ENCODE peak calls at places on chromosome 10, in four cellular contexts. One of them, this sample, is unnamed.

GRCh38 chr10:60853107-60853506 is 74.8 kb downstream of the CDK1 start:
- DNase-seq in neuronal stem cell: no peak
- DNase-seq in suprapubic skin: no peak
- DNase-seq in heart left ventricle: peak
- DNase-seq in this sample: no peak

GRCh38 chr10:133439517-133440461 is 14.0 kb upstream of the SCART1 start:
- DNase-seq in neuronal stem cell: no peak
- DNase-seq in suprapubic skin: peak
- DNase-seq in heart left ventricle: no peak
- DNase-seq in this sample: no peak

GRCh38 chr10:112059220-112059619 is 124.3 kb downstream of the GPAM start:
- DNase-seq in neuronal stem cell: no peak
- DNase-seq in suprapubic skin: no peak
- DNase-seq in heart left ventricle: no peak
- DNase-seq in this sample: no peak

GRCh38 chr10:102358717-102359382 is 36.7 kb upstream of the NFKB2 start:
- DNase-seq in neuronal stem cell: no peak
- DNase-seq in suprapubic skin: no peak
- DNase-seq in heart left ventricle: no peak
- DNase-seq in this sample: no peak

GRCh38 chr10:78438094-78438906 is 404.6 kb downstream of the RPS24 start:
- DNase-seq in neuronal stem cell: no peak
- DNase-seq in suprapubic skin: peak
- DNase-seq in heart left ventricle: no peak
- DNase-seq in this sample: no peak

GRCh38 chr10:125624800-125625199 is 58.2 kb downstream of the TEX36 start:
- DNase-seq in neuronal stem cell: no peak
- DNase-seq in suprapubic skin: no peak
- DNase-seq in heart left ventricle: no peak
- DNase-seq in this sample: peak

GRCh38 chr10:91135113-91135512 is 85.3 kb upstream of the PCGF5 start:
- DNase-seq in neuronal stem cell: no peak
- DNase-seq in suprapubic skin: no peak
- DNase-seq in heart left ventricle: no peak
- DNase-seq in this sample: no peak

GRCh38 chr10:3469639-3470020 is 297.0 kb upstream of the PITRM1 start:
- DNase-seq in neuronal stem cell: no peak
- DNase-seq in suprapubic skin: no peak
- DNase-seq in heart left ventricle: no peak
- DNase-seq in this sample: no peak

GRCh38 chr10:30915141-30915540 is 116.5 kb downstream of the ZNF438 start:
- DNase-seq in neuronal stem cell: no peak
- DNase-seq in suprapubic skin: no peak
- DNase-seq in heart left ventricle: no peak
- DNase-seq in this sample: no peak

GRCh38 chr10:99966306-99966705 is 43.4 kb downstream of the DNMBP start:
- DNase-seq in neuronal stem cell: no peak
- DNase-seq in suprapubic skin: no peak
- DNase-seq in heart left ventricle: no peak
- DNase-seq in this sample: no peak

GRCh38 chr10:96512524-96512991 is 1.2 kb downstream of the TLL2 start:
- DNase-seq in neuronal stem cell: no peak
- DNase-seq in suprapubic skin: peak
- DNase-seq in heart left ventricle: peak
- DNase-seq in this sample: peak

GRCh38 chr10:77702166-77702565 is 64.6 kb upstream of the KCNMA1 start:
- DNase-seq in neuronal stem cell: no peak
- DNase-seq in suprapubic skin: no peak
- DNase-seq in heart left ventricle: no peak
- DNase-seq in this sample: peak

GRCh38 chr10:71691405-71691804 is 28.2 kb downstream of the C10orf105 start:
- DNase-seq in neuronal stem cell: no peak
- DNase-seq in suprapubic skin: no peak
- DNase-seq in heart left ventricle: no peak
- DNase-seq in this sample: no peak

GRCh38 chr10:12469345-12469744 is 120.0 kb downstream of the CAMK1D start:
- DNase-seq in neuronal stem cell: no peak
- DNase-seq in suprapubic skin: no peak
- DNase-seq in heart left ventricle: no peak
- DNase-seq in this sample: no peak

GRCh38 chr10:35643976-35644799 is 2.1 kb upstream of the FZD8 start:
- DNase-seq in neuronal stem cell: no peak
- DNase-seq in suprapubic skin: no peak
- DNase-seq in heart left ventricle: no peak
- DNase-seq in this sample: no peak

GRCh38 chr10:29534590-29534989 is 100.2 kb downstream of the SVIL start:
- DNase-seq in neuronal stem cell: no peak
- DNase-seq in suprapubic skin: no peak
- DNase-seq in heart left ventricle: no peak
- DNase-seq in this sample: no peak

GRCh38 chr10:123044391-123044790 is 35.6 kb downstream of the ACADSB start:
- DNase-seq in neuronal stem cell: no peak
- DNase-seq in suprapubic skin: no peak
- DNase-seq in heart left ventricle: no peak
- DNase-seq in this sample: no peak

GRCh38 chr10:110872984-110873569 is 1.3 kb downstream of the PDCD4 start:
- DNase-seq in neuronal stem cell: no peak
- DNase-seq in suprapubic skin: no peak
- DNase-seq in heart left ventricle: no peak
- DNase-seq in this sample: no peak

GRCh38 chr10:31134303-31134928 is 102.8 kb upstream of the ZNF438 start:
- DNase-seq in neuronal stem cell: no peak
- DNase-seq in suprapubic skin: no peak
- DNase-seq in heart left ventricle: no peak
- DNase-seq in this sample: peak

GRCh38 chr10:97404044-97404443 is 2.9 kb upstream of the RRP12 start:
- DNase-seq in neuronal stem cell: no peak
- DNase-seq in suprapubic skin: no peak
- DNase-seq in heart left ventricle: no peak
- DNase-seq in this sample: no peak

GRCh38 chr10:132290631-132291030 is 17.1 kb downstream of the STK32C start:
- DNase-seq in neuronal stem cell: no peak
- DNase-seq in suprapubic skin: no peak
- DNase-seq in heart left ventricle: peak
- DNase-seq in this sample: no peak

GRCh38 chr10:96053985-96054384 is 10.6 kb downstream of the CCNJ start:
- DNase-seq in neuronal stem cell: no peak
- DNase-seq in suprapubic skin: no peak
- DNase-seq in heart left ventricle: no peak
- DNase-seq in this sample: no peak

GRCh38 chr10:49111320-49111698 is 4.0 kb downstream of the VSTM4 start:
- DNase-seq in neuronal stem cell: no peak
- DNase-seq in suprapubic skin: no peak
- DNase-seq in heart left ventricle: no peak
- DNase-seq in this sample: no peak

GRCh38 chr10:110456046-110456445 is 41.7 kb upstream of the DUSP5 start:
- DNase-seq in neuronal stem cell: no peak
- DNase-seq in suprapubic skin: peak
- DNase-seq in heart left ventricle: no peak
- DNase-seq in this sample: no peak

GRCh38 chr10:60389413-60390009 is at the start of gene ANK3:
- DNase-seq in neuronal stem cell: no peak
- DNase-seq in suprapubic skin: no peak
- DNase-seq in heart left ventricle: no peak
- DNase-seq in this sample: no peak

GRCh38 chr10:29266641-29267040 is 22.2 kb upstream of the LYZL1 start:
- DNase-seq in neuronal stem cell: peak
- DNase-seq in suprapubic skin: no peak
- DNase-seq in heart left ventricle: no peak
- DNase-seq in this sample: no peak

GRCh38 chr10:124916098-124916584 is 25.8 kb upstream of the ZRANB1 start:
- DNase-seq in neuronal stem cell: no peak
- DNase-seq in suprapubic skin: no peak
- DNase-seq in heart left ventricle: no peak
- DNase-seq in this sample: no peak

GRCh38 chr10:77844713-77845454 is 81.7 kb downstream of the DLG5 start:
- DNase-seq in neuronal stem cell: no peak
- DNase-seq in suprapubic skin: no peak
- DNase-seq in heart left ventricle: no peak
- DNase-seq in this sample: no peak

GRCh38 chr10:47334627-47335026 is 12.4 kb downstream of the GDF2 start:
- DNase-seq in neuronal stem cell: no peak
- DNase-seq in suprapubic skin: peak
- DNase-seq in heart left ventricle: no peak
- DNase-seq in this sample: no peak

GRCh38 chr10:97584060-97584797 is at the start of gene HOGA1:
- DNase-seq in neuronal stem cell: no peak
- DNase-seq in suprapubic skin: no peak
- DNase-seq in heart left ventricle: peak
- DNase-seq in this sample: peak

GRCh38 chr10:132493246-132493755 is 44.3 kb upstream of the INPP5A start:
- DNase-seq in neuronal stem cell: no peak
- DNase-seq in suprapubic skin: peak
- DNase-seq in heart left ventricle: no peak
- DNase-seq in this sample: no peak

GRCh38 chr10:132588301-132589013 is 50.9 kb downstream of the INPP5A start:
- DNase-seq in neuronal stem cell: no peak
- DNase-seq in suprapubic skin: no peak
- DNase-seq in heart left ventricle: peak
- DNase-seq in this sample: peak

GRCh38 chr10:117175901-117176534 is 21.3 kb upstream of the KCNK18 start:
- DNase-seq in neuronal stem cell: peak
- DNase-seq in suprapubic skin: peak
- DNase-seq in heart left ventricle: peak
- DNase-seq in this sample: peak

GRCh38 chr10:67912330-67912946 is 28.0 kb downstream of the SIRT1 start:
- DNase-seq in neuronal stem cell: no peak
- DNase-seq in suprapubic skin: no peak
- DNase-seq in heart left ventricle: no peak
- DNase-seq in this sample: no peak

GRCh38 chr10:59648711-59649201 is 60.9 kb downstream of the SLC16A9 start:
- DNase-seq in neuronal stem cell: peak
- DNase-seq in suprapubic skin: no peak
- DNase-seq in heart left ventricle: no peak
- DNase-seq in this sample: no peak

GRCh38 chr10:74859546-74859945 is 33.1 kb downstream of the KAT6B start:
- DNase-seq in neuronal stem cell: no peak
- DNase-seq in suprapubic skin: no peak
- DNase-seq in heart left ventricle: no peak
- DNase-seq in this sample: no peak

GRCh38 chr10:47364911-47365310 is 16.7 kb downstream of the RBP3 start:
- DNase-seq in neuronal stem cell: no peak
- DNase-seq in suprapubic skin: peak
- DNase-seq in heart left ventricle: no peak
- DNase-seq in this sample: no peak

GRCh38 chr10:73875139-73875475 is 752 bp upstream of the CAMK2G start:
- DNase-seq in neuronal stem cell: no peak
- DNase-seq in suprapubic skin: no peak
- DNase-seq in heart left ventricle: no peak
- DNase-seq in this sample: no peak